ENCODE peak calls at places on chromosome 20, in seven cellular contexts. D is HCT116, M is H1, C is K562, K is HepG2, O is GM12878, J is SK-N-SH. A is an unnamed sample.

GRCh38 chr20:63774348-63774735 is 34.8 kb downstream of the SLC2A4RG start:
- DNase-seq in C (no peak), J (peak), O (no peak), D (no peak), K (no peak), M (no peak), A (no peak)

GRCh38 chr20:18307301-18307700 is 19.0 kb downstream of the ZNF133 start:
- DNase-seq in C (no peak), D (no peak), O (no peak), J (no peak), M (no peak), K (no peak), A (no peak)

GRCh38 chr20:46573788-46574581 is 23.5 kb upstream of the OCSTAMP start:
- DNase-seq in M (no peak), O (no peak), D (no peak), K (no peak), C (peak), J (no peak), A (no peak)

GRCh38 chr20:58393299-58393698 is 4.3 kb downstream of the VAPB start:
- DNase-seq in C (no peak), M (no peak), K (no peak), O (no peak), D (no peak), J (no peak), A (no peak)

GRCh38 chr20:18237682-18238081 is 50.6 kb upstream of the ZNF133 start:
- DNase-seq in J (no peak), M (no peak), O (no peak), K (no peak), C (no peak), D (no peak), A (no peak)

GRCh38 chr20:53750827-53751393 is 157.3 kb upstream of the ZNF217 start:
- DNase-seq in J (peak), D (no peak), M (no peak), C (no peak), K (no peak), O (peak), A (peak)

GRCh38 chr20:7851031-7851490 is 89.2 kb downstream of the HAO1 start:
- DNase-seq in D (no peak), O (no peak), J (no peak), K (no peak), M (no peak), C (no peak), A (no peak)

GRCh38 chr20:11204926-11205768 is 531.3 kb upstream of the JAG1 start:
- DNase-seq in O (peak), J (peak), M (peak), K (peak), D (peak), C (no peak), A (no peak)

GRCh38 chr20:10793741-10794140 is 119.9 kb upstream of the JAG1 start:
- DNase-seq in J (no peak), M (peak), C (no peak), D (no peak), K (no peak), O (no peak), A (no peak)

GRCh38 chr20:21101453-21102251 is 4.5 kb downstream of the LINC00237 start:
- DNase-seq in M (peak), D (no peak), O (no peak), J (peak), K (no peak), C (no peak), A (no peak)

GRCh38 chr20:2084703-2085102 is 16.9 kb upstream of the STK35 start:
- DNase-seq in K (no peak), M (no peak), O (no peak), C (no peak), J (no peak), D (no peak), A (peak)

GRCh38 chr20:3672864-3673550 is 8.8 kb downstream of the ADAM33 start:
- DNase-seq in D (no peak), M (no peak), O (no peak), C (no peak), J (no peak), K (no peak), A (no peak)

GRCh38 chr20:61121661-61122060 is 130.4 kb upstream of the CDH4 start:
- DNase-seq in D (no peak), J (no peak), C (no peak), M (no peak), K (no peak), O (no peak), A (no peak)

GRCh38 chr20:40502431-40502992 is 186.5 kb downstream of the MAFB start:
- DNase-seq in C (no peak), J (no peak), M (no peak), D (no peak), K (no peak), O (no peak), A (no peak)

GRCh38 chr20:58839474-58839874 is 11.2 kb downstream of the GNAS-AS1 start:
- DNase-seq in J (peak), K (peak), M (peak), C (peak), D (peak), O (no peak), A (no peak)

GRCh38 chr20:1469925-1470571 is 3.4 kb upstream of the NSFL1C start:
- DNase-seq in M (peak), K (peak), D (peak), O (peak), J (peak), C (peak), A (peak)

GRCh38 chr20:4112490-4113420 is 97.4 kb upstream of the RNF24 start:
- DNase-seq in D (no peak), C (no peak), O (peak), J (peak), M (peak), K (no peak), A (no peak)

GRCh38 chr20:50247196-50248094 is 56.8 kb downstream of the CEBPB start:
- DNase-seq in M (no peak), K (no peak), C (no peak), D (no peak), J (no peak), O (no peak), A (no peak)

GRCh38 chr20:63738687-63739128 is 868 bp upstream of the SLC2A4RG start:
- DNase-seq in C (peak), D (no peak), J (peak), O (no peak), K (peak), M (peak), A (no peak)

GRCh38 chr20:13009682-13010406 is 1.1 kb downstream of the SPTLC3 start:
- DNase-seq in D (no peak), M (no peak), K (peak), C (no peak), J (no peak), O (peak), A (no peak)

GRCh38 chr20:9228774-9229450 is 160.0 kb downstream of the PLCB4 start:
- DNase-seq in C (no peak), O (no peak), J (no peak), M (no peak), K (no peak), D (no peak), A (no peak)

GRCh38 chr20:2585811-2586210 is 49.4 kb downstream of the TMC2 start:
- DNase-seq in M (peak), J (no peak), D (no peak), O (no peak), K (no peak), C (no peak), A (no peak)

GRCh38 chr20:36543187-36544133 is 2.1 kb downstream of the MYL9 start:
- DNase-seq in J (no peak), O (no peak), D (no peak), K (no peak), C (no peak), M (no peak), A (no peak)

GRCh38 chr20:43910564-43910963 is 4.1 kb upstream of the TOX2 start:
- DNase-seq in D (no peak), O (no peak), K (no peak), M (no peak), J (no peak), C (no peak), A (no peak)

GRCh38 chr20:10553326-10553984 is 118.3 kb downstream of the SLX4IP start:
- DNase-seq in K (peak), J (peak), C (peak), D (no peak), M (no peak), O (no peak), A (peak)

GRCh38 chr20:53809242-53809641 is 215.6 kb upstream of the ZNF217 start:
- DNase-seq in O (no peak), D (no peak), C (no peak), M (no peak), K (no peak), J (no peak), A (no peak)

GRCh38 chr20:36092424-36093024 is 62.0 kb upstream of the EPB41L1 start:
- DNase-seq in O (no peak), J (peak), M (peak), D (no peak), C (peak), K (no peak), A (no peak)

GRCh38 chr20:3889489-3890409 is 562 bp downstream of the PANK2 start:
- DNase-seq in J (peak), D (no peak), M (peak), K (peak), O (no peak), C (peak), A (no peak)

GRCh38 chr20:24936526-24937407 is 12.3 kb upstream of the CST7 start:
- DNase-seq in J (no peak), C (no peak), O (no peak), M (no peak), D (no peak), K (no peak), A (no peak)

GRCh38 chr20:58028123-58028522 is 200.3 kb downstream of the ANKRD60 start:
- DNase-seq in J (no peak), M (peak), C (no peak), K (no peak), D (no peak), O (no peak), A (no peak)

GRCh38 chr20:44579313-44580090 is 2.9 kb upstream of the PKIG start:
- DNase-seq in D (no peak), J (no peak), M (no peak), O (no peak), C (no peak), K (no peak), A (no peak)

GRCh38 chr20:2859330-2860121 is 13.8 kb upstream of the PTPRA start:
- DNase-seq in C (no peak), D (no peak), M (no peak), O (no peak), K (no peak), J (no peak), A (no peak)

GRCh38 chr20:462199-462991 is at the start of gene TBC1D20:
- DNase-seq in M (peak), O (peak), D (peak), J (peak), K (peak), C (peak), A (peak)
- TF ChIP-seq POLR2AphosphoS5 in M (peak), O (peak), D (peak), J (peak), K (peak), C (peak), A (peak)

DNA sequence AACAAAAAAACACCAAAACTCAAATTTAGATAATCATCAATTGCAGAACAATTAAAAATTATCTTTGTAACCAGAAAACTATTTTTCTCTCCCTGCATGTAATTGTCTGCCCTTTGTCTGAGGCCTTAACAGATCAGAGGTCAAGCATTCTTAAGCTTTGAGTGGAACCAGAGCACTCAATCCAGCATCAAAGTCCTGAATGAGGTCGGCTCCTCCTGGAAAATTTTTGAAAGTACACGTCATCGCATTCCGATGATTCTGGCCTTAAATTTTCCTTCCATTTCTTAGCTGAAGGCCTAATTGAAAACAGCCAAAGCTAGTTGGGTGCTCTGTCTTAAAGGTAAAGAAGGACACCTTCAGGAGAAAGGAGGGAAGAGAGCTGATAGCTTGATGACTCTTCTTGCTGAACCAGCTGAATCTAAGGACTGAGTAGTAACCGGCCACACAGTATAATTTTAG is 510.2 kb upstream of the SULF2 start:
- DNase-seq in J (no peak), M (no peak), D (peak), O (no peak), K (peak), C (no peak), A (no peak)
- H3K9ac ChIP-seq in J (peak), M (no peak), D (no peak), O (no peak), K (no peak), C (no peak), A (no peak)

GRCh38 chr20:38730167-38730988 is 6.1 kb downstream of the SLC32A1 start:
- DNase-seq in D (no peak), J (no peak), K (no peak), O (no peak), M (peak), C (no peak), A (no peak)

GRCh38 chr20:38732981-38733380 is 8.7 kb downstream of the SLC32A1 start:
- DNase-seq in C (no peak), D (no peak), J (no peak), K (no peak), M (no peak), O (no peak), A (no peak)

GRCh38 chr20:38731738-38732113 is 7.4 kb downstream of the SLC32A1 start:
- DNase-seq in M (no peak), C (no peak), J (peak), K (no peak), D (no peak), O (no peak), A (no peak)

GRCh38 chr20:38729767-38730166 is 5.5 kb downstream of the SLC32A1 start:
- DNase-seq in K (no peak), D (no peak), J (no peak), C (no peak), O (no peak), M (no peak), A (no peak)

DNA sequence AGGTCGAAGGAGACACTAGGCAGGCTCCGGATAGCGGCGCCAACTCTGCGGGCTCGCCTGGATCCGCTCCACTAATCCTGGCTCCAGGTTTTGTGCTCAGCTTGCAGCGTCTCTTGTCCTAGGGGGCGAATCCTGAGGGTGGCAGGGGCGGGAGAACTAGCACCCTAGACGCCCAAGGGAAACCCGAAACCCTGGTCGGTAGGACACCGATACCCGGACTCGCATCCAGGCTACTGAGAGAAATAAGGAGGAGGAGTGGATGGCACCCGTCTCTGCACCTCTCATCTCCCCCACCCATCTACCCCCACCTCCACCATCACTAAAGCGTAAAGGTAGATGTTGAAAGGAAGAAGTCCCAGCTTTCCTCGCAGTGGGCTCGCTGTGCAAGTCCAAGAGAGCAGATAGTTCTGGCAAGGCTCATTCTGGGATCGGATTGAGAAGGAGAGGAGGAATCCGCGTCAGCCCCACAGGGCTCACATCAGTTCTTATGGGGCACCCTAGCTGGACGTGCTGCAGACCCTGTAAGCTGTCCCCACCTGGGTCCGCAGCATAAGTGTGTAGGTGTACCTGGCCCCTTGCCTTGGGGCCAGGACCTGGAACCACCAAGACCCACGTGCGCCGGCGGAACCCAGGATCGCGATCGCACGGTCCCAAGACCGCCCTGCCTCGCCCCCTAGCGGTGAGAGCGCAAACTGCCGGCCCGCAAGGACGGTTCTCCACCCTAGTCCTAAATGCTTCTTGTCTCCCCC is 6.9 kb downstream of the SLC32A1 start:
- DNase-seq in D (peak), O (no peak), J (peak), K (peak), C (peak), M (peak), A (no peak)
- H3K4me3 ChIP-seq in D (peak), O (peak), J (peak), K (peak), C (peak), M (peak), A (peak)

GRCh38 chr20:49230575-49231211 is 11.5 kb downstream of the DDX27 start:
- DNase-seq in K (no peak), J (no peak), D (no peak), O (no peak), M (no peak), C (no peak), A (no peak)
- TF ChIP-seq POLR2AphosphoS5 in K (no peak), J (no peak), D (no peak), O (no peak), M (no peak), C (no peak), A (no peak)

DNA sequence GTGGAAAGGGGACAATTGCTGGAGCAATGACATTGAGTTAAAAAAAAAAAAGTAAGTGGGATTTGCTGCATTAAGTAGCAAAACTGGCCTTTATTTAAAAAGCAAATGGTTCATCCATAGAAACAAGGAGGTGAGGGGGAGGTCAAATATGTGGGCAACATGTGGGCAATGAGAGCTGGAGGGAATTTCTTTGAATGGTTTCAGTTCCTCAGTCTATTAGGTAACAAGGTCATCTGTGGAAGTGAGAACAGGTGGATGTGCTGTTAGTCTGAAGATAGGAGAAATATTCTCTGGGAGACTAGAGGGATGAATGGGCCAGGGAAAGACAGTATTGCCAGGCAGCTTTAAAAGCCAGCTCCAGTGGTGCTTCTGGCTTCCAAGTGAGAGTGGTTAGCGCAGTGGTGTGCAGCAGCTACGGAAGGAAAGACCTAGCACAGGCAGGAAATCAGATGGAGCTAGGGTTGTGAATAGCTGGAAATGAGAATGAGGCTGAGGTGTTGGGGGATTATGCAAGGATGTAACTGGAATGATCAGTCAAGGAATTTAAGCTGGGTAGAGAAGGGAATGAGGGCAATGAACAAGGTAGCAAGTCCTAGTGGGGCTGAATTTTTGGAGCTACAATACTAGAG is 727.6 kb downstream of the PTPRT start:
- DNase-seq in O (peak), D (no peak), C (no peak), J (no peak), M (no peak), K (no peak), A (no peak)
- H3K9ac ChIP-seq in O (no peak), D (no peak), C (no peak), J (no peak), M (no peak), K (no peak), A (no peak)

GRCh38 chr20:32019563-32020463 is 9.6 kb downstream of the CCM2L start:
- DNase-seq in O (no peak), J (no peak), D (no peak), K (no peak), C (no peak), M (no peak), A (no peak)
- H3K4me3 ChIP-seq in O (no peak), J (no peak), D (peak), K (peak), C (peak), M (peak), A (peak)

DNA sequence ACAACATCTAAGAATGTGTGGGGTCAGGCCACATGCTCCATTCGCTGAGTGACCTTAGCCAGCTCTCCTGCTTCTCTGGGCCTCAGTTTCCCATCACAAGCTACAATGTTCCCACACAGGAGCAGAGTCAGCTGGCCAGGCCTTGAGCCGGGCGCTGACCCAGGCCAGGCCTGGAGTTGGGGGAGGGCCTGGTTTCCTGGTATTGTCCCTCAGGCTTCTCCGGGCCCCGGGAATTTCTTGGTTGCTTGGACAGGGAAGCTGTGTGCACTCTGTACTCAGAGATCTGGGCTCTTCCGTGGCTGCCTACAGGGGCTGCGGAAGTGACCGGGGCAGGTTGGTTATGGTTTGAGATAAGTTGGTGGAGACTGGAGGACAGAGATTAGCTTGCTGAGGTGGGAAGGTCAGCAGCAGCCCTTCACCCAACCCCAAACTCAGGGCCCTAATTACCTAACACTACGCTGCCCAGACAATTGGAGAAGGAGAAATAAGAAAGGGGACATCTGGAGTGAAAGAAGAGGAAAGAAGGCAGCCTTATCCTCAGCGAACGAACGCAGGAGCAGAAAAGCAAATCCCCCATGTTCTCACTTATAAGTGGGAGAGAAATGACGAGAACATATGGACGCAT is 6.3 kb downstream of the TGM2 start:
- DNase-seq in O (no peak), K (no peak), M (no peak), J (no peak), D (no peak), C (peak), A (no peak)
- TF ChIP-seq POLR2AphosphoS5 in O (no peak), K (no peak), M (no peak), J (no peak), D (no peak), C (peak), A (no peak)